ENCODE peak calls at places on chromosomes 1 and 21, in four cellular contexts. U is K562, I is HepG2, W is H1. D is an unnamed sample.
A peak's percentile ranks its signal among the peaks of the same experiment; 100 is the strongest.

GRCh38 chr1:226702318-226702956 is 36.6 kb downstream of the ITPKB start:
- DNase-seq in U (no peak), I (no peak), W (no peak), D (no peak)

GRCh38 chr1:36119451-36119850 is 5.6 kb downstream of the COL8A2 start:
- DNase-seq in U (no peak), I (no peak), W (no peak), D (no peak)

GRCh38 chr1:113677250-113678158 is 81.8 kb downstream of the PHTF1 start:
- DNase-seq in U (peak; percentile 94), I (peak; percentile 35), W (no peak), D (peak; percentile 23)

GRCh38 chr1:225565845-225566244 is 87.1 kb downstream of the ENAH start:
- DNase-seq in U (no peak), I (no peak), W (no peak), D (no peak)

GRCh38 chr21:33587792-33588484 is 546 bp downstream of the DONSON start:
- DNase-seq in U (peak; percentile 67), I (no peak), W (no peak), D (peak; percentile 56)

GRCh38 chr1:17429183-17429582 is 10.3 kb downstream of the RCC2 start:
- DNase-seq in U (no peak), I (no peak), W (no peak), D (no peak)

GRCh38 chr1:179177182-179177581 is 52.3 kb downstream of the ABL2 start:
- DNase-seq in U (no peak), I (no peak), W (no peak), D (no peak)

GRCh38 chr1:220272841-220273090 is 513 bp upstream of the RAB3GAP2 start:
- DNase-seq in U (no peak), I (no peak), W (no peak), D (no peak)

GRCh38 chr21:27812279-27812678 is 845.4 kb upstream of the ADAMTS5 start:
- DNase-seq in U (no peak), I (no peak), W (no peak), D (no peak)

GRCh38 chr1:151704246-151704645 is 12.4 kb downstream of the CELF3 start:
- DNase-seq in U (no peak), I (no peak), W (no peak), D (no peak)

GRCh38 chr1:160171978-160172377 is 18.4 kb upstream of the CASQ1 start:
- DNase-seq in U (no peak), I (no peak), W (no peak), D (no peak)

GRCh38 chr1:197771904-197772561 is 3.2 kb downstream of the DENND1B start:
- DNase-seq in U (no peak), I (no peak), W (no peak), D (no peak)

GRCh38 chr1:176656257-176656995 is 193.5 kb downstream of the PAPPA2 start:
- DNase-seq in U (no peak), I (no peak), W (no peak), D (no peak)

GRCh38 chr1:15941044-15941840 is 34.7 kb downstream of the ZBTB17 start:
- DNase-seq in U (no peak), I (no peak), W (no peak), D (no peak)

GRCh38 chr1:246761386-246761785 is 37.2 kb downstream of the SCCPDH start:
- DNase-seq in U (no peak), I (no peak), W (no peak), D (no peak)

GRCh38 chr1:120133228-120133927 is 42.9 kb downstream of the SEC22B start:
- DNase-seq in U (no peak), I (no peak), W (no peak), D (no peak)

GRCh38 chr1:161304927-161305871 is 4.6 kb downstream of the MPZ start:
- DNase-seq in U (no peak), I (no peak), W (no peak), D (no peak)

GRCh38 chr1:234771642-234772344 is 161.8 kb upstream of the IRF2BP2 start:
- DNase-seq in U (peak; percentile 26), I (no peak), W (no peak), D (no peak)

GRCh38 chr21:37509802-37510393 is 143.3 kb downstream of the DYRK1A start:
- DNase-seq in U (peak; percentile 63), I (no peak), W (no peak), D (no peak)

GRCh38 chr1:1309525-1310385 is 1.4 kb downstream of the PUSL1 start:
- DNase-seq in U (peak; percentile 64), I (no peak), W (no peak), D (peak; percentile 51)

GRCh38 chr21:23131177-23131576 is 2133.0 kb downstream of the NCAM2 start:
- DNase-seq in U (peak; percentile 1), I (no peak), W (no peak), D (peak; percentile 8)

DNA sequence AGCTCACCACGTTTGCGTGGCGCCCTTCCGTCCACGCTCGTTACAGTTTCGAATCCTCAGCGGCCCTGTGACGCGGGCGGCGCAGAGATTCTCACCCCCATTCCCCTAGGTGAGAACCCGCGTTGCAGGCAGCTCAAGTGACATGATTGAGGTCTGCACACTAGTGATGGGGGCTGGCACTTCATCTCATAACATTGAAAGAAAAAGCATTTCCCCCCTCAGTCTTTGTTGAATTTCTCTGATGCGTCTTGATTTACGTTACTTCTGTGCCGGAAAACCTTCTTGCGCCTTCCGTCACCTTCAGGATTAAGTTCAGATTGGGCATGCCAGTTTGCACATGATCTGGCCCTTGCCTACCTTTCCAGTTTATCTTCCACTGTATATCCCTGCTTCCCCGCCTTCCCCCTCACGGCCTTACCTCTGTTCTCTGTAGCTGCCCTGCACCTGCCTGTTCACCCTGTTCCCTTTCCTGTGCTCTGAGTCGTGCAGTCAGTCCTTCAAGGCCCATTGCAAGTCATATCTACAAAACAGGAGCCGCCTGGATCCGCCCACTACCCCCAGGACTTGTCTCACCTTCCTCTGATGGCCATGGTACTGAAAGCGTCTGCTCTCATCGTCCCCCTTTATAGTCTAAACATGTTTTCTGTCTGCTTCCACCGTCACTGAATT is 1.1 kb downstream of the CTPS1 start:
- DNase-seq in U (peak; percentile 83), I (no peak), W (no peak), D (peak; percentile 19)
- TF ChIP-seq JUND in U (peak; percentile 39), I (no peak), W (no peak), D (no peak)

GRCh38 chr21:44567481-44568171 is 5.9 kb upstream of the KRTAP10-4 start:
- DNase-seq in U (no peak), I (no peak), W (no peak), D (no peak)
- TF ChIP-seq JUND in U (no peak), I (no peak), W (no peak), D (no peak)

GRCh38 chr1:202237052-202237451 is 43.5 kb downstream of the LGR6 start:
- DNase-seq in U (peak; percentile 73), I (peak; percentile 55), W (peak; percentile 80), D (peak; percentile 80)
- TF ChIP-seq JUND in U (no peak), I (no peak), W (peak; percentile 5), D (no peak)

GRCh38 chr1:31689821-31690220 is 14.0 kb downstream of the COL16A1 start:
- DNase-seq in U (no peak), I (no peak), W (no peak), D (no peak)
- TF ChIP-seq JUND in U (no peak), I (no peak), W (no peak), D (no peak)

D was measured in T47D.